ENCODE peak calls at places on chromosomes 1 and 21, in eight cellular contexts. U is cardiac septum; D is stimulated activated CD4-positive, alpha-beta T cell treated with anti-CD3 and anti-CD28 coated beads, Interleukin-1b, Interleukin-23, amount 100 ng/mL, for 24 hours; J is ELR; T is T-helper 17 cell; A is effector CD4-positive, alpha-beta T cell; O is NCI-H1092 treated with DMSO at 0.1 percent for 48 hours; Y is caudate nucleus. Z is an unnamed sample.

GRCh38 chr1:226649780-226650179 is 89.3 kb downstream of the ITPKB start:
- DNase-seq in A (peak; percentile 36), Y (no peak), O (peak; percentile 18), T (no peak), D (no peak), U (no peak), J (peak; percentile 39), Z (no peak)

GRCh38 chr1:202281316-202282016 is 60.3 kb downstream of the UBE2T start:
- DNase-seq in T (no peak), Y (no peak), D (no peak), U (no peak), A (no peak), O (no peak), J (peak; percentile 89), Z (no peak)

GRCh38 chr1:207221934-207222351 is 99.5 kb upstream of the CD55 start:
- DNase-seq in A (no peak), T (no peak), U (no peak), J (peak; percentile 45), D (no peak), O (no peak), Y (no peak), Z (no peak)

GRCh38 chr1:238647877-238648276 is 738.5 kb upstream of the CHRM3 start:
- DNase-seq in D (no peak), Y (no peak), O (no peak), U (no peak), T (no peak), A (no peak), J (peak; percentile 99), Z (no peak)

GRCh38 chr1:92972413-92973129 is 11.3 kb upstream of the DIPK1A start:
- DNase-seq in O (no peak), Y (no peak), T (no peak), D (no peak), A (no peak), J (no peak), U (no peak), Z (no peak)

GRCh38 chr1:244381887-244382565 is 69.7 kb downstream of the ADSS2 start:
- DNase-seq in D (no peak), U (no peak), O (no peak), J (peak; percentile 73), T (no peak), A (no peak), Y (no peak), Z (no peak)

GRCh38 chr21:46424062-46424591 is 34.6 kb upstream of the DIP2A start:
- DNase-seq in A (no peak), J (no peak), U (no peak), O (peak; percentile 17), T (no peak), Y (no peak), D (no peak), Z (no peak)

GRCh38 chr1:151720974-151721787 is at the start of gene RIIAD1:
- DNase-seq in J (peak; percentile 37), Y (no peak), D (peak; percentile 14), T (peak; percentile 36), A (no peak), O (peak; percentile 24), U (peak; percentile 71), Z (peak; percentile 41)

GRCh38 chr1:51981555-51981954 is 8.9 kb downstream of the RAB3B start:
- DNase-seq in A (no peak), T (no peak), U (no peak), J (peak; percentile 21), D (no peak), Y (no peak), O (no peak), Z (no peak)

GRCh38 chr1:50779811-50780210 is 180.3 kb downstream of the FAF1 start:
- DNase-seq in Y (no peak), J (no peak), U (no peak), A (no peak), O (no peak), D (no peak), T (no peak), Z (peak; percentile 59)

GRCh38 chr1:198907423-198907746 is 268.5 kb downstream of the PTPRC start:
- DNase-seq in U (no peak), A (no peak), O (no peak), D (no peak), T (no peak), J (no peak), Y (no peak), Z (no peak)

GRCh38 chr1:247431643-247432042 is 15.7 kb downstream of the NLRP3 start:
- DNase-seq in T (no peak), O (no peak), Y (no peak), D (no peak), U (no peak), A (no peak), J (no peak), Z (no peak)

GRCh38 chr21:30984897-30985296 is 53.4 kb downstream of the KRTAP19-8 start:
- DNase-seq in T (no peak), D (no peak), A (no peak), J (no peak), U (no peak), Y (no peak), O (peak; percentile 14), Z (no peak)

GRCh38 chr1:55234016-55234415 is 18.9 kb upstream of the USP24 start:
- DNase-seq in T (no peak), D (no peak), O (no peak), A (no peak), Y (no peak), J (peak; percentile 71), U (no peak), Z (no peak)

GRCh38 chr1:224380003-224380402 is 23.3 kb downstream of the CNIH4 start:
- DNase-seq in J (no peak), O (no peak), A (peak; percentile 23), T (no peak), Y (no peak), D (no peak), U (no peak), Z (peak; percentile 6)

GRCh38 chr1:169957884-169958283 is 64.2 kb upstream of the SCYL3 start:
- DNase-seq in T (no peak), A (no peak), D (no peak), U (no peak), O (no peak), J (no peak), Y (no peak), Z (no peak)

GRCh38 chr1:174397261-174397660 is 50.5 kb upstream of the GPR52 start:
- DNase-seq in O (no peak), T (no peak), Y (no peak), U (no peak), D (no peak), J (peak; percentile 82), A (no peak), Z (no peak)

GRCh38 chr1:26786437-26787380 is 1.0 kb upstream of the PIGV start:
- DNase-seq in T (no peak), Y (no peak), U (peak; percentile 84), A (no peak), J (peak; percentile 86), D (no peak), O (peak; percentile 64), Z (peak; percentile 7)

GRCh38 chr1:203045336-203045735 is 19.0 kb downstream of the PPFIA4 start:
- DNase-seq in O (no peak), D (no peak), U (no peak), T (no peak), Y (no peak), A (no peak), J (no peak), Z (no peak)

GRCh38 chr1:207644852-207645631 is at the start of gene CR1L:
- DNase-seq in T (peak; percentile 52), U (peak; percentile 86), A (peak; percentile 40), O (peak; percentile 77), Y (peak; percentile 39), J (peak; percentile 65), D (peak; percentile 40), Z (peak; percentile 77)

GRCh38 chr1:14945132-14946010 is 208.2 kb upstream of the TMEM51 start:
- DNase-seq in O (no peak), J (peak; percentile 62), U (no peak), A (no peak), T (no peak), Y (peak; percentile 18), D (no peak), Z (no peak)

GRCh38 chr1:33237579-33237978 is 18.7 kb upstream of the ZNF362 start:
- DNase-seq in Y (no peak), D (no peak), U (no peak), O (no peak), J (no peak), T (no peak), A (no peak), Z (no peak)